ENCODE peak calls at places on chromosomes 7 and 10, in eight cellular contexts. E is lower lobe of right lung; D is LoVo; F is dermis microvascular lymphatic vessel endothelial cell; N is pons; V is immature natural killer cell; C is activated CD8-positive, alpha-beta memory T cell treated with anti-CD3 and anti-CD28 coated beads, Interleukin-2, amount 50 U/mL, for 48 hours; H is stimulated activated CD8-positive, alpha-beta memory T cell treated with anti-CD3 and anti-CD28 coated beads, Interleukin-7, amount 100 ng/mL, for 1 hour. P is an unnamed sample.

GRCh38 chr10:124590216-124591122 is 128.8 kb downstream of the LHPP start:
- DNase-seq in E (no peak), D (no peak), F (no peak), N (peak), V (no peak), C (no peak), H (no peak), P (no peak)

GRCh38 chr7:142439739-142440138 is 181.9 kb upstream of the PRSS58 start:
- DNase-seq in E (no peak), D (no peak), F (no peak), N (no peak), V (no peak), C (no peak), H (no peak), P (no peak)

GRCh38 chr10:33537066-33537465 is 202.6 kb upstream of the NRP1 start:
- DNase-seq in E (no peak), D (no peak), F (no peak), N (no peak), V (no peak), C (no peak), H (no peak), P (no peak)

GRCh38 chr10:119755446-119755845 is 29.6 kb downstream of the INPP5F start:
- DNase-seq in E (no peak), D (no peak), F (no peak), N (no peak), V (no peak), C (no peak), H (no peak), P (no peak)

GRCh38 chr10:78053201-78053868 is 19.7 kb downstream of the RPS24 start:
- DNase-seq in E (no peak), D (no peak), F (peak), N (no peak), V (no peak), C (no peak), H (no peak), P (no peak)

GRCh38 chr10:130894485-130894884 is 417.0 kb downstream of the TCERG1L start:
- DNase-seq in E (no peak), D (no peak), F (no peak), N (no peak), V (no peak), C (no peak), H (no peak), P (no peak)

GRCh38 chr10:58956926-58957325 is 219.5 kb upstream of the PHYHIPL start:
- DNase-seq in E (no peak), D (no peak), F (no peak), N (no peak), V (no peak), C (no peak), H (no peak), P (no peak)

GRCh38 chr10:120824864-120825263 is 26.3 kb upstream of the WDR11 start:
- DNase-seq in E (no peak), D (peak), F (peak), N (peak), V (no peak), C (no peak), H (no peak), P (no peak)

GRCh38 chr7:1436608-1437007 is 22.7 kb downstream of the MICALL2 start:
- DNase-seq in E (no peak), D (no peak), F (no peak), N (no peak), V (no peak), C (no peak), H (no peak), P (no peak)

GRCh38 chr10:96501985-96502384 is 11.7 kb downstream of the TLL2 start:
- DNase-seq in E (no peak), D (peak), F (no peak), N (no peak), V (no peak), C (no peak), H (no peak), P (no peak)

GRCh38 chr7:71808115-71808514 is 604.0 kb downstream of the CALN1 start:
- DNase-seq in E (no peak), D (no peak), F (no peak), N (no peak), V (no peak), C (no peak), H (no peak), P (no peak)

GRCh38 chr10:100653238-100653956 is 92.0 kb upstream of the PAX2 start:
- DNase-seq in E (no peak), D (no peak), F (no peak), N (no peak), V (no peak), C (no peak), H (no peak), P (no peak)

GRCh38 chr10:17062009-17062408 is 67.6 kb downstream of the CUBN start:
- DNase-seq in E (no peak), D (peak), F (peak), N (no peak), V (no peak), C (no peak), H (no peak), P (peak)

GRCh38 chr7:96415293-96415940 is 93.5 kb upstream of the SLC25A13 start:
- DNase-seq in E (no peak), D (no peak), F (no peak), N (no peak), V (no peak), C (no peak), H (no peak), P (no peak)

GRCh38 chr7:128923411-128923800 is 12.9 kb upstream of the KCP start:
- DNase-seq in E (no peak), D (no peak), F (no peak), N (no peak), V (no peak), C (no peak), H (no peak), P (no peak)

GRCh38 chr10:102452672-102453340 is 1.5 kb upstream of the C10orf95 start:
- DNase-seq in E (peak), D (no peak), F (peak), N (peak), V (no peak), C (peak), H (peak), P (no peak)

GRCh38 chr10:109726473-109726872 is 196.8 kb downstream of the XPNPEP1 start:
- DNase-seq in E (no peak), D (no peak), F (no peak), N (no peak), V (no peak), C (no peak), H (no peak), P (no peak)

GRCh38 chr10:99612167-99612831 is 7.9 kb downstream of the SLC25A28 start:
- DNase-seq in E (no peak), D (peak), F (peak), N (peak), V (peak), C (no peak), H (no peak), P (peak)

GRCh38 chr10:91907914-91908357 is 1.4 kb downstream of the FGFBP3 start:
- DNase-seq in E (no peak), D (no peak), F (no peak), N (no peak), V (no peak), C (no peak), H (no peak), P (no peak)

GRCh38 chr7:129969881-129970446 is 17.2 kb upstream of the UBE2H start:
- DNase-seq in E (peak), D (peak), F (peak), N (no peak), V (no peak), C (no peak), H (no peak), P (no peak)

GRCh38 chr10:86950349-86950748 is 7.1 kb downstream of the MMRN2 start:
- DNase-seq in E (no peak), D (no peak), F (no peak), N (no peak), V (no peak), C (no peak), H (no peak), P (no peak)

GRCh38 chr10:72285972-72286521 is 12.3 kb downstream of the DDIT4 start:
- DNase-seq in E (no peak), D (no peak), F (no peak), N (no peak), V (no peak), C (no peak), H (no peak), P (no peak)

GRCh38 chr10:49610015-49610734 is at the start of gene SLC18A3:
- DNase-seq in E (no peak), D (no peak), F (no peak), N (no peak), V (no peak), C (no peak), H (no peak), P (no peak)

GRCh38 chr10:101116754-101117153 is 14.3 kb upstream of the TLX1 start:
- DNase-seq in E (no peak), D (no peak), F (no peak), N (no peak), V (no peak), C (no peak), H (no peak), P (no peak)

GRCh38 chr7:151168022-151168786 is 710 bp upstream of the GBX1 start:
- DNase-seq in E (peak), D (peak), F (peak), N (no peak), V (peak), C (peak), H (no peak), P (no peak)

GRCh38 chr7:630111-630511 is 96.4 kb upstream of the DNAAF5 start:
- DNase-seq in E (no peak), D (no peak), F (no peak), N (no peak), V (no peak), C (no peak), H (no peak), P (no peak)

P was measured in fibroblast of the conjunctiva.